ENCODE peak calls at places on chromosome 11, in seven cellular contexts. M is COR-L47; G is iris pigment epithelial cell; O is Right ventricle myocardium superior; Y is sigmoid colon; N is breast epithelium; J is CD8-positive, alpha-beta T cell. I is an unnamed sample.

GRCh38 chr11:61918251-61919112 is 1.1 kb upstream of the RAB3IL1 start:
- DNase-seq in M (no peak), G (no peak), O (peak), Y (peak), N (peak), J (no peak), I (no peak)

GRCh38 chr11:4074266-4074665 is 20.3 kb upstream of the RRM1 start:
- DNase-seq in M (no peak), G (peak), O (no peak), Y (no peak), N (no peak), J (no peak), I (no peak)

GRCh38 chr11:102166175-102166574 is 55.9 kb downstream of the YAP1 start:
- DNase-seq in M (no peak), G (no peak), O (no peak), Y (no peak), N (no peak), J (no peak), I (no peak)

GRCh38 chr11:10487002-10487647 is 32.1 kb downstream of the AMPD3 start:
- DNase-seq in M (no peak), G (no peak), O (no peak), Y (no peak), N (peak), J (no peak), I (no peak)

GRCh38 chr11:128593281-128593680 is 5.9 kb upstream of the ETS1 start:
- DNase-seq in M (no peak), G (peak), O (no peak), Y (no peak), N (no peak), J (no peak), I (no peak)

GRCh38 chr11:73268671-73269271 is 3.4 kb upstream of the P2RY6 start:
- DNase-seq in M (no peak), G (no peak), O (no peak), Y (peak), N (no peak), J (no peak), I (no peak)

GRCh38 chr11:2269601-2270321 is 627 bp downstream of the ASCL2 start:
- DNase-seq in M (peak), G (peak), O (peak), Y (no peak), N (peak), J (peak), I (peak)

GRCh38 chr11:15073361-15074205 is at the start of gene CALCB:
- DNase-seq in M (peak), G (peak), O (peak), Y (no peak), N (no peak), J (no peak), I (peak)

GRCh38 chr11:117970400-117971024 is 15.7 kb upstream of the IL10RA start:
- DNase-seq in M (no peak), G (peak), O (no peak), Y (no peak), N (no peak), J (no peak), I (no peak)

GRCh38 chr11:31001432-31001831 is 368.1 kb downstream of the DCDC1 start:
- DNase-seq in M (no peak), G (no peak), O (no peak), Y (no peak), N (no peak), J (no peak), I (no peak)

GRCh38 chr11:123577081-123577598 is 77.3 kb downstream of the SCN3B start:
- DNase-seq in M (peak), G (peak), O (peak), Y (no peak), N (no peak), J (peak), I (peak)

GRCh38 chr11:103730151-103730940 is 306.1 kb upstream of the DDI1 start:
- DNase-seq in M (no peak), G (peak), O (no peak), Y (no peak), N (no peak), J (no peak), I (no peak)

GRCh38 chr11:77580712-77581337 is 8.9 kb upstream of the AQP11 start:
- DNase-seq in M (peak), G (no peak), O (no peak), Y (no peak), N (no peak), J (no peak), I (no peak)

GRCh38 chr11:113023228-113023627 is 62.0 kb downstream of the NCAM1 start:
- DNase-seq in M (no peak), G (no peak), O (no peak), Y (no peak), N (no peak), J (no peak), I (no peak)

I was measured in lower lobe of right lung.